ENCODE peak calls at places on chromosomes 5 and 9, in nine cellular contexts. U, M, G, D, R, Z, X, S and K are unnamed samples.

GRCh38 chr5:149611327-149611726 is 30.0 kb downstream of the ARHGEF37 start:
- DNase-seq in U (no peak), G (no peak), D (no peak), S (no peak), R (no peak), Z (no peak), M (peak; percentile 80), X (no peak), K (no peak)

GRCh38 chr9:5518061-5518936 is 8.0 kb downstream of the PDCD1LG2 start:
- DNase-seq in R (no peak), Z (no peak), D (no peak), M (no peak), U (no peak), S (no peak), X (no peak), G (no peak), K (no peak)

GRCh38 chr5:103366938-103367549 is 108.5 kb downstream of the MACIR start:
- DNase-seq in S (no peak), M (no peak), D (no peak), G (no peak), R (no peak), Z (no peak), X (no peak), U (no peak), K (no peak)

GRCh38 chr9:30065888-30066287 is 2318.6 kb upstream of the ACO1 start:
- DNase-seq in Z (no peak), S (no peak), D (no peak), U (no peak), G (no peak), X (no peak), R (no peak), M (no peak), K (no peak)

GRCh38 chr9:129746092-129746760 is 6.6 kb downstream of the PTGES start:
- DNase-seq in R (no peak), Z (no peak), D (no peak), S (no peak), X (no peak), M (peak; percentile 78), U (no peak), G (no peak), K (no peak)

GRCh38 chr5:61575581-61575980 is 243.5 kb downstream of the ZSWIM6 start:
- DNase-seq in X (no peak), M (no peak), G (no peak), D (no peak), S (no peak), Z (no peak), U (no peak), R (no peak), K (no peak)

GRCh38 chr5:53309653-53310052 is 170.8 kb upstream of the FST start:
- DNase-seq in D (no peak), M (no peak), G (no peak), S (no peak), X (no peak), U (no peak), R (no peak), Z (no peak), K (no peak)

GRCh38 chr9:2093920-2094597 is 78.9 kb downstream of the SMARCA2 start:
- DNase-seq in R (no peak), G (no peak), M (peak; percentile 79), X (peak; percentile 49), Z (no peak), D (peak; percentile 1), S (no peak), U (no peak), K (peak; percentile 5)

GRCh38 chr5:129716235-129717030 is 31.5 kb upstream of the MINAR2 start:
- DNase-seq in X (no peak), D (no peak), M (peak; percentile 15), G (no peak), U (no peak), Z (no peak), S (no peak), R (no peak), K (no peak)

DNA sequence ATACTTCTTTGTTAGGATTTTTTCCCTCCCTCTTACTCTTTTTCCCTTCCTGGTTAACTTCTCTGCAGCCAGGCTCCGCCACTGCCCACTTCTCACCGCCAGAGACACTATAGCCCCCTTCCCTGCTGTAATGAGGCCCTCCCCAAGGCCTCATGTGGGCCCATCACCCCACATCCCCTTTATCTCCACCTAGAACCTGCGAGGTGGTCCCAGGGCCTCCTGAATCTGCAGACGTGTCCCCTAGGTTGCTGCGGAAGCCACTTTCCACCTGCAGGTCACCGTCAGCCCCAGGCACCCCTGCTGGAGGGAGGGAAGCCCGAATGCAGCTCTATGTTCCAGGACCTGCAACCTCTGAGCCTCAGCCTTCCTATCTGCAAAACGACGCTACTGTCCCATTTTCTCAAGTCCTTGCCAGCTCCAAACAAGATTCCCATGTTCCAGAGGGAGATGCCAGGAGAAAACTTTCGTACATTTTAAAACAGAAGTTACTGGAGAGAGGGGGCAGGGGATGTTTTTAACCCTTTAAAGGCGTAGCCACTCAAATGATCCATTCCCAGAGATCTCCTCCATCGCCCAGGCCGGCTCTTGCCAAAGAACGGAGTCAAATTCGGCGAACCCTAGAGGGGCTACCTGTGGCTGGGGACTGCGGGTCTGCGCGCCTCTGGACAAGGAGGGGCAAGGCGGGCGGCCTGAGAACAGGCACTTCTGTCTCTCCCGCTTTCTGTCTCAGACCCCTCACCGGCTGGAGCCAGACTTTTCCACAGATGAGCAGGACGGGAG is 929 bp downstream of the SH3PXD2B start:
- DNase-seq in D (peak; percentile 68), M (peak; percentile 77), X (peak; percentile 54), U (no peak), G (peak; percentile 78), S (peak; percentile 54), R (peak; percentile 75), Z (no peak), K (peak; percentile 40)
- TF ChIP-seq CTCF in D (peak; percentile 75), M (peak; percentile 54), X (peak; percentile 53), U (no peak), G (peak; percentile 50), S (no peak), R (peak; percentile 67), Z (no peak), K (peak; percentile 61)

GRCh38 chr9:97766610-97767009 is 69.5 kb upstream of the XPA start:
- DNase-seq in M (no peak), Z (no peak), D (no peak), U (no peak), G (no peak), X (no peak), S (no peak), R (no peak), K (no peak)

GRCh38 chr9:97761879-97762278 is 64.7 kb upstream of the XPA start:
- DNase-seq in S (no peak), M (no peak), Z (no peak), R (no peak), U (no peak), G (no peak), X (no peak), D (no peak), K (no peak)

GRCh38 chr9:97766092-97766491 is 69.0 kb upstream of the XPA start:
- DNase-seq in M (peak; percentile 36), U (no peak), G (no peak), S (no peak), Z (no peak), X (peak; percentile 80), R (no peak), D (peak; percentile 77), K (peak; percentile 63)

GRCh38 chr9:97761066-97761598 is 64.0 kb upstream of the XPA start:
- DNase-seq in D (no peak), R (no peak), Z (no peak), S (no peak), M (no peak), U (no peak), G (no peak), X (no peak), K (no peak)

GRCh38 chr9:97763884-97764283 is 66.7 kb upstream of the XPA start:
- DNase-seq in S (no peak), U (no peak), G (no peak), X (no peak), M (no peak), Z (no peak), D (no peak), R (no peak), K (no peak)
- H3K27ac ChIP-seq in S (no peak overlapping the region), U (no peak overlapping the region), G (no peak overlapping the region), X (no peak overlapping the region), M (no peak overlapping the region), Z (no peak overlapping the region), D (no peak overlapping the region), R (no peak overlapping the region), K (no peak overlapping the region)

DNA sequence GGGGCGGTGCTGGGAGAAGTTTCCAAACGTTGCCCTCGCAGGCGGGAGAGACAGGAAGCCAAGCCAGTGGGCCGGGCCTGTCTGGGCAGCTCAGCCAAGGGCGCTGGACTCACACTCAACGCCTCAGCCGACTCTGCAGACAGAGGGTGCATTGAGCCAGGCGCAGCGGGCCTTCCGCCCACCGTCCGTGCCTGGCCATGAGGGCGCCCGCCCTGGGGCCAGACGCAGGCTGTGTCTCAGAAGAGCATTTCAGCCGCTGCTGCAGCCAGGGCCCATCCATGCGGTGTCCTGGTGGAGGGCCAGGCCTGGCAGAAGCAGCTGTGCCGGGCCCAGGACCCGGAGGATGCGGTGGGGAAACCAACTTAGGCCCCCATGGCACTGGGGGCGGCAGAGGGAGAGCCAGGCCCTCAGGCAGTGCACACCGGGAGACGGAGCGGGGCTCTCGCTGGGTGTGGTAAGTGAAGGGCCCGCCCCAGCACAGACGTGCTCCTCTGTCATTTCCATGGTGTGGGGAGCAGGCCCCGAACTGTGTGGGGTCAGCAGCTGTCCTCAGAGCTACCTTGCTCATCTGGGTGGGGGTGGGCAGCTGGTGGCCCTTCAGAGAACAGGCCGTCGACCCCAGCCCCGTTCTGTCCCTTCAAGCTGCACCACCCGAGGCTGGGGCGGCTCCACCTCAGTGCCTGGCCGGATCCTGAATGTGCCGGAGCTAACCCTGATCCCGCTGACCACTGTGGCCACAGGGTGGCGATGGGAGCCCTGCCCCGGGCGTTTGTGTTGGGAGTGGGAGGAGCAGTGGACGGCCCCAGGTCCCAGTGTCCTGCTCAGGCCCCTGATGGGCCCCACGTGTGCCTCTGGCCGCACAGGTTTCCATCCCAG is 18.0 kb downstream of the DNLZ start:
- DNase-seq in X (peak; percentile 76), G (peak; percentile 89), S (peak; percentile 52), Z (peak; percentile 89), D (no peak), U (no peak), R (no peak), M (peak; percentile 51), K (no peak)
- TF ChIP-seq CTCF in X (peak; percentile 43), G (peak; percentile 46), S (peak; percentile 34), Z (peak; percentile 23), D (no peak), U (peak; percentile 56), R (peak; percentile 10), M (peak; percentile 46), K (peak; percentile 12)

GRCh38 chr5:14296533-14297331 is 153.6 kb downstream of the TRIO start:
- DNase-seq in D (no peak), Z (no peak), U (no peak), G (no peak), X (no peak), S (no peak), M (peak; percentile 42), R (no peak), K (no peak)

GRCh38 chr5:14297697-14298096 is 154.6 kb downstream of the TRIO start:
- DNase-seq in D (no peak), S (no peak), Z (no peak), G (no peak), X (no peak), R (no peak), M (no peak), U (no peak), K (no peak)

GRCh38 chr5:14293279-14293678 is 150.1 kb downstream of the TRIO start:
- DNase-seq in Z (no peak), X (no peak), S (no peak), R (no peak), D (no peak), G (no peak), M (no peak), U (no peak), K (no peak)

GRCh38 chr5:14298126-14298847 is 155.1 kb downstream of the TRIO start:
- DNase-seq in R (peak; percentile 27), D (peak; percentile 13), U (no peak), Z (no peak), X (peak; percentile 63), S (no peak), M (peak; percentile 40), G (no peak), K (peak; percentile 61)

GRCh38 chr5:14295610-14296009 is 152.5 kb downstream of the TRIO start:
- DNase-seq in S (no peak), Z (no peak), G (no peak), M (no peak), X (no peak), R (no peak), D (no peak), U (no peak), K (no peak)
- H3K27ac ChIP-seq in S (no peak overlapping the region), Z (no peak overlapping the region), G (no peak overlapping the region), M (no peak overlapping the region), X (no peak overlapping the region), R (no peak overlapping the region), D (no peak overlapping the region), U (peak overlapping the region; percentile 81), K (no peak overlapping the region)